ENCODE peak calls at places on chromosomes 16 and 17, in seven cellular contexts. B is RWPE1, W is fibroblast of pulmonary artery, X is right lobe of liver, G is aorta, C is progenitor cell of endocrine pancreas, Z is endothelial cell. P is an unnamed sample.

GRCh38 chr16:81531415-81531814 is 86.8 kb downstream of the CMIP start:
- DNase-seq in B (peak), W (no peak), X (peak), G (no peak), C (no peak), Z (no peak), P (no peak)

GRCh38 chr17:80394629-80395216 is 20.2 kb upstream of the ENDOV start:
- DNase-seq in B (no peak), W (no peak), X (no peak), G (no peak), C (no peak), Z (no peak), P (no peak)

GRCh38 chr16:48383877-48384304 is 1.3 kb downstream of the SIAH1 start:
- DNase-seq in B (peak), W (peak), X (no peak), G (no peak), C (no peak), Z (no peak), P (no peak)

GRCh38 chr17:77011173-77012011 is 129.4 kb upstream of the SEC14L1 start:
- DNase-seq in B (peak), W (peak), X (no peak), G (no peak), C (no peak), Z (peak), P (no peak)

GRCh38 chr17:47279062-47279801 is 25.6 kb downstream of the ITGB3 start:
- DNase-seq in B (peak), W (peak), X (no peak), G (peak), C (no peak), Z (no peak), P (peak)

GRCh38 chr16:4293822-4294457 is 21.1 kb upstream of the TFAP4 start:
- DNase-seq in B (no peak), W (peak), X (no peak), G (peak), C (peak), Z (peak), P (no peak)

GRCh38 chr16:85234310-85235235 is 122.3 kb upstream of the CIBAR2 start:
- DNase-seq in B (peak), W (peak), X (peak), G (peak), C (peak), Z (peak), P (no peak)

GRCh38 chr17:49843774-49844350 is 4.0 kb downstream of the TAC4 start:
- DNase-seq in B (no peak), W (peak), X (no peak), G (peak), C (no peak), Z (peak), P (no peak)

GRCh38 chr17:18100616-18101015 is 7.9 kb upstream of the MYO15A start:
- DNase-seq in B (no peak), W (no peak), X (no peak), G (no peak), C (no peak), Z (no peak), P (no peak)

GRCh38 chr17:50813583-50813982 is 21.8 kb upstream of the WFIKKN2 start:
- DNase-seq in B (no peak), W (no peak), X (no peak), G (no peak), C (no peak), Z (no peak), P (no peak)

GRCh38 chr17:82418001-82418986 is at the start of the genes HEXD and OGFOD3:
- DNase-seq in B (peak), W (peak), X (peak), G (peak), C (peak), Z (peak), P (peak)

GRCh38 chr17:59848778-59849177 is 44.0 kb downstream of the TUBD1 start:
- DNase-seq in B (no peak), W (peak), X (peak), G (peak), C (no peak), Z (no peak), P (peak)

P was measured in CD14-positive monocyte.